ENCODE peak calls at places on chromosome 19, in four cellular contexts. F is H1, Y is SK-N-SH, O is GM12878. V is an unnamed sample.

GRCh38 chr19:42942187-42942789 is 5.3 kb upstream of the PSG7 start:
- DNase-seq in Y (no peak), O (no peak), F (no peak), V (peak)

GRCh38 chr19:540867-541637 is 2.8 kb upstream of the GZMM start:
- DNase-seq in Y (no peak), O (no peak), F (no peak), V (no peak)

GRCh38 chr19:31220540-31220939 is 128.7 kb downstream of the TSHZ3 start:
- DNase-seq in Y (no peak), O (no peak), F (no peak), V (peak)

GRCh38 chr19:46608581-46609345 is 7.6 kb downstream of the CALM3 start:
- DNase-seq in O (no peak), Y (peak), F (no peak), V (no peak)

GRCh38 chr19:13033244-13033643 is 38.0 kb downstream of the NFIX start:
- DNase-seq in Y (no peak), F (no peak), O (no peak), V (no peak)

GRCh38 chr19:48900477-48901452 is 653 bp downstream of the NUCB1 start:
- DNase-seq in Y (peak), O (no peak), F (no peak), V (peak)

GRCh38 chr19:38061294-38061693 is 154.3 kb downstream of the SIPA1L3 start:
- DNase-seq in O (no peak), Y (no peak), F (no peak), V (no peak)

GRCh38 chr19:46369817-46370216 is 22.9 kb downstream of the PPP5C start:
- DNase-seq in F (no peak), Y (no peak), O (no peak), V (no peak)

GRCh38 chr19:30068528-30069395 is 126.7 kb downstream of the URI1 start:
- DNase-seq in Y (no peak), O (no peak), F (no peak), V (no peak)

GRCh38 chr19:55590621-55591020 is 8.7 kb downstream of the FIZ1 start:
- DNase-seq in Y (no peak), O (no peak), F (no peak), V (peak)

GRCh38 chr19:21143428-21143827 is 1.6 kb downstream of the ZNF431 start:
- DNase-seq in Y (no peak), F (no peak), O (no peak), V (no peak)

GRCh38 chr19:10876459-10877240 is 5.3 kb downstream of the CARM1 start:
- DNase-seq in Y (no peak), O (peak), F (no peak), V (no peak)

GRCh38 chr19:52248256-52248655 is 21.1 kb upstream of the ZNF766 start:
- DNase-seq in Y (peak), F (no peak), O (no peak), V (no peak)

GRCh38 chr19:35935911-35936737 is at the start of gene LRFN3:
- DNase-seq in O (no peak), F (no peak), Y (peak), V (peak)

GRCh38 chr19:16002380-16002779 is 53.6 kb downstream of the OR10H4 start:
- DNase-seq in Y (no peak), F (no peak), O (no peak), V (no peak)

GRCh38 chr19:55519461-55520311 is 17.2 kb downstream of the SBK2 start:
- DNase-seq in Y (no peak), O (no peak), F (no peak), V (peak)

GRCh38 chr19:13861392-13861713 is 15.6 kb upstream of the NANOS3 start:
- DNase-seq in O (no peak), F (no peak), Y (peak), V (no peak)

GRCh38 chr19:10899171-10899653 is 27.9 kb downstream of the CARM1 start:
- DNase-seq in F (no peak), Y (peak), O (no peak), V (no peak)

GRCh38 chr19:54430306-54431254 is 15.3 kb downstream of the TTYH1 start:
- DNase-seq in O (no peak), Y (peak), F (no peak), V (peak)

GRCh38 chr19:1315470-1316166 is 29.9 kb downstream of the EFNA2 start:
- DNase-seq in F (no peak), Y (peak), O (no peak), V (peak)

GRCh38 chr19:55642153-55643002 is 1.1 kb upstream of the ZNF581 start:
- DNase-seq in O (no peak), F (no peak), Y (peak), V (peak)

GRCh38 chr19:21084343-21084742 is 2.3 kb downstream of the ZNF714 start:
- DNase-seq in F (no peak), Y (no peak), O (peak), V (no peak)

GRCh38 chr19:33344210-33344609 is 29.3 kb upstream of the CEBPG start:
- DNase-seq in F (no peak), Y (no peak), O (no peak), V (no peak)

GRCh38 chr19:34589730-34590129 is 87.2 kb downstream of the SCGB2B2 start:
- DNase-seq in Y (no peak), F (no peak), O (no peak), V (no peak)

GRCh38 chr19:3369337-3370213 is 3.2 kb downstream of the NFIC start:
- DNase-seq in O (no peak), Y (no peak), F (no peak), V (no peak)
- TF ChIP-seq NRF1 in O (no peak), Y (no peak), F (no peak), V (peak)

DNA sequence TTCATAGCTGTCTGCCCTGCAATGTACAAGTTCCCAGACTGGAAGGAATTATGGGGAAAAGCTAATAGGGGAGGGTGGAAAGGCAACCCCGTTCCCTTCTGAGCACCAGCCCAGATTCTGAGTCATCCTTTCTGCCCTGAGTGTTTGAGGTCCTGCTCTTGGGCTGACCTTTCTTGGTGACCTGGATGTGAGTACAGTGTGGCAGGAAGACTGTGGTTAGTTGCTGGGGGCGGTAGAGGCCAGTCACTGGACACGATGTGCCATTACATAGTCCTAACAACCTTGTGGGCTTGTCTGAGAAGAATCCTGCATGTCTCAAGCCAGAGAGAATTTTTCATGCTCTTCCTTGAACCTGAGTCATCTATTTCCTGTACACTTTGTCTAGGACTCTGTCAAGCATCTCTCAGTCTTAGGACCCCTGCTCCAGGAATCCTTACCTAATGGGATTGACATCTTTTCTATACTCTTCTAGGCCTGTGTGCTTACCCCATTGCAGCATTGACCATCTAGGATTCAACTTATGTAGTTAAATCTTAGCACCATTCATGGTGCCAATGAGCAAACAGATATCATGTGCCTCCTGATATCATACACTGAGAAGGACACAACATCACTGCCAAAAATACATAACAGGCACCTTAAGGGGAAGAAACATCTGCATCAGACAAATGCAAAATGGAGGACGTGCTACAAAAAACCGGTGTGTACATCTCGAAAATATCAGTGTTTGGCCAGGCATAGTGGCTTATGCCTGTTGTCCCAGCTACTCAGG is 8.1 kb upstream of the ANGPTL4 start:
- DNase-seq in F (no peak), Y (no peak), O (no peak), V (peak)
- TF ChIP-seq NRF1 in F (no peak), Y (no peak), O (no peak), V (peak)

GRCh38 chr19:18719541-18719940 is 36.1 kb downstream of the CRTC1 start:
- DNase-seq in F (no peak), Y (peak), O (no peak), V (no peak)
- TF ChIP-seq NRF1 in F (no peak), Y (no peak), O (no peak), V (no peak)

GRCh38 chr19:50215820-50216219 is 12.4 kb downstream of the MYH14 start:
- DNase-seq in Y (no peak), F (no peak), O (no peak), V (no peak)

GRCh38 chr19:50210425-50210824 is 7.0 kb downstream of the MYH14 start:
- DNase-seq in Y (no peak), O (no peak), F (no peak), V (no peak)

GRCh38 chr19:50213925-50214324 is 10.5 kb downstream of the MYH14 start:
- DNase-seq in Y (no peak), O (no peak), F (no peak), V (no peak)

GRCh38 chr19:50209131-50209530 is 5.7 kb downstream of the MYH14 start:
- DNase-seq in O (no peak), Y (no peak), F (no peak), V (no peak)

GRCh38 chr19:50214699-50215543 is 11.5 kb downstream of the MYH14 start:
- DNase-seq in O (no peak), Y (no peak), F (no peak), V (no peak)
- TF ChIP-seq NRF1 in O (no peak), Y (no peak), F (no peak), V (no peak)

GRCh38 chr19:50381881-50382729 is 2.0 kb upstream of the POLD1 start:
- DNase-seq in F (no peak), O (no peak), Y (no peak), V (no peak)
- TF ChIP-seq NRF1 in F (no peak), O (no peak), Y (no peak), V (no peak)

DNA sequence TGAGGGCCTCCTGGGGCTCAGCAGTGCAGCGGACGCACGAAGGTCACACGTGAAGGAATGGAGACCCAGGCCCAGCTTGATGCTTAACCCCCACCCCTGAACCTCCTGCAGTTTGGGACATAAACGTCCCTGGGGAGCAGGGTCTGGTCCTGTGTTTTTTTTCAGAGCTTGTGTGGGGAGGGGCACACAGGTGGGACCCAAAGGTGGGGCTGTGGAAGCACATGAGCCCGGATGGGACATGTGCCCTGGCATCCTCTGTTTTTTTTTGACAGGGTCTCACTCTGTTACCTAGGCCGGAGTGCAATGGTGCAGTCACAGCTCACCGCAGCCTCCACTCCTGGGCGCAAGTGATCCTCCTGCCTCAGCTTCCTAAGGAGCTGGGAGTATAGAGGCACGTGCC is 20.5 kb downstream of the UBXN6 start:
- DNase-seq in O (no peak), F (no peak), Y (no peak), V (no peak)
- TF ChIP-seq NRF1 in O (no peak), F (no peak), Y (no peak), V (no peak)

DNA sequence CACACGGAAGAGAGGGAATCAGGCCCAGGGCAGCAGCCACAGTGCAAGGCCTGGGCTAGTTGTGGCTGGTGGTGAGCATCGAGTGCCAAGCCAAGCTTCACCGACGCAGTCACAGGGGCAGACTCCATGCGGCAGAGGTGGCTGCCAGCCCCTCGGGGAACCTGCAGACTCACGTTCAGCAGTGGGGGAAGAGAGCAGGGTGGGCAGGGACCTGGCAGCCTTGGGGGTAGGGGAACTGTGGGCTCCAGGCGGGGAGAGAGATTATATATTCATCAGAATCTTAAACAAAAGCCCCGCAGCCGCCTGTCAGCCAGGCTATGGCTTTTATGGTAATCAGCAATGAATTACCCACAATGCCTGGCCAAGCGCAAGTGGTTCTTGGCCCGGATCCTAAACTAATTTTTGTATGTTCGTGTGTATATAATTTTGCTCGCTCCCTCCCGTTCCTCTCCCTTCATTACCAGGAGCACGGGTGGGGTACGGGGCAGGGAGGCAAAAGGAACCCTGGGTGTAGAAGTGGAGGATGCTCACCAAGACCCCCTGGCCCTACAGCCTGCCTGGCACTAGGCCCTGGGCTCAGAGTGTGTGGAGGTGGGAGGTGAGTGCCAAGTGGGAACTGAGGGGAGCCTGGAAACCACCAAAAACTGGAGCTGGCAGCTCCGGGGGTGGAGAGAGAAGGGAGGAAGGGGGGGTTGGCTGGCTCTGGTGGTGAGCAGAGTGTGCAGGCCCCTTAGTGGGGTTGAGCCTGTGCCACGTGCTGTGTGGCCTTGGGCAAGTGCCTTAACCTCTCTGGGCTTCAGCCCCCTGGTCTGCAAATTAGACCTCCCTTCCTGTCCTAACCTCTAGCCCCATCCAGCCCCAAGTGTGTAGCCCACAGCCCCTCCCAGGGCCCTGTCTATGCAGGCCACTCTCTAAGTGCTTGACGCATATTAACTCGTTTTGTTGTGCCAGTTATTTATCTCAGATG is 31.9 kb downstream of the PTPRS start:
- DNase-seq in F (no peak), O (no peak), Y (peak), V (peak)
- TF ChIP-seq NRF1 in F (no peak), O (no peak), Y (no peak), V (no peak)

V was measured in K562.